ENCODE peak calls at places on chromosomes 12 and 14, in five cellular contexts. T, Z, E, D and N are unnamed samples.

GRCh38 chr14:93712838-93713724 is 75.2 kb downstream of the PRIMA1 start:
- DNase-seq in T (no peak), Z (no peak), E (no peak), D (no peak), N (no peak)

GRCh38 chr12:116687888-116688287 is 50.0 kb downstream of the SPRING1 start:
- DNase-seq in T (peak), Z (peak), E (no peak), D (peak), N (peak)

GRCh38 chr12:27505771-27506170 is 18.2 kb upstream of the PPFIBP1 start:
- DNase-seq in T (no peak), Z (no peak), E (no peak), D (no peak), N (no peak)

GRCh38 chr12:108972226-108972757 is 48.6 kb downstream of the SVOP start:
- DNase-seq in T (no peak), Z (no peak), E (no peak), D (no peak), N (no peak)

GRCh38 chr14:75647650-75648049 is 13.0 kb downstream of the ERG28 start:
- DNase-seq in T (no peak), Z (no peak), E (no peak), D (peak), N (no peak)

GRCh38 chr14:24613747-24614146 is 4.3 kb upstream of the GZMH start:
- DNase-seq in T (no peak), Z (no peak), E (no peak), D (no peak), N (no peak)

GRCh38 chr14:55582741-55583140 is 2.7 kb downstream of the KTN1 start:
- DNase-seq in T (no peak), Z (no peak), E (no peak), D (no peak), N (no peak)

GRCh38 chr12:6340745-6341438 is 984 bp downstream of the TNFRSF1A start:
- DNase-seq in T (no peak), Z (no peak), E (no peak), D (peak), N (no peak)

GRCh38 chr14:45587142-45587541 is 334.1 kb upstream of the MIS18BP1 start:
- DNase-seq in T (no peak), Z (no peak), E (no peak), D (no peak), N (no peak)

GRCh38 chr14:68634346-68634745 is 158.5 kb downstream of the ZFP36L1 start:
- DNase-seq in T (peak), Z (no peak), E (no peak), D (no peak), N (no peak)

DNA sequence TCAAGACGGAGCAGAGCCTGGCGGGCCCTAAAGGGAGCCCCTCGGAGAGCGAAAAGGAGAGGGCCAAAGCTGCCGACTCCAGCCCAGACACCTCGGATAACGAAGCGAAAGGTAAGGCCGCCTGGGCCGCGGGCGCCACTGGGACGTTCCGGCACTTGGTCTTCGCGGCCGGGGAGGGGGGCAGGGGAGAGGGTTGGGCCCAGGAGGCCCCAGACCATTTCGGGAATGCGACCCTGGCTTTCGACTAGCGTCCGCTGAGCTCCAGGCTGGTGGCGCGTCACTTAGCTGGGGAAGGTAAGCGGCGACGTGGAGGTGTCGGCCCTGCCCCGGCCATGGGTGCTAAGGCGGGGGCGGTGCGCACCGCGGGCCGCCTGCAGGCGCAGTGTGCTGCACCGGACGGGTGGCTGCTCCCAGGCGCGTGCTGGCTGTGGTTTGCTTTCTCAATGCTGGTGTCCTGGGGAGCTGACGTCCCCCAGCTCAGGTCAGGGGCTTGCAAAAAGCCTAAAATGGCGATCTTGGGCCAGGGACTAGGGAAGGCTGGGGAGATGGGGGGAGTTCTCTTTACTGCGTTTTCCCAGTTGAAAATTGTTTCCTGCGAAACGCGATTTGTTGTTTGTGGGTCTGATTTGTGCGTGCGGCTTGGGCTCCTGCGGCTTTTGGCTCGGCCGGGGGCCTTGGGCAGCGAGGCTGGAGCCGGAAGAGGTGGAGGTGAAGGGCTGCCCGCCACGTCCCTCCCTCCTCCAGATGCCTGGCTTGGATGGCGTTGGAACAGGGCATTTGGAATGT is 1.1 kb downstream of the HOXC10 start:
- DNase-seq in T (no peak), Z (no peak), E (no peak), D (no peak), N (no peak)
- H3K4me3 ChIP-seq in T (peak), Z (no peak), E (peak), D (no peak), N (no peak)

DNA sequence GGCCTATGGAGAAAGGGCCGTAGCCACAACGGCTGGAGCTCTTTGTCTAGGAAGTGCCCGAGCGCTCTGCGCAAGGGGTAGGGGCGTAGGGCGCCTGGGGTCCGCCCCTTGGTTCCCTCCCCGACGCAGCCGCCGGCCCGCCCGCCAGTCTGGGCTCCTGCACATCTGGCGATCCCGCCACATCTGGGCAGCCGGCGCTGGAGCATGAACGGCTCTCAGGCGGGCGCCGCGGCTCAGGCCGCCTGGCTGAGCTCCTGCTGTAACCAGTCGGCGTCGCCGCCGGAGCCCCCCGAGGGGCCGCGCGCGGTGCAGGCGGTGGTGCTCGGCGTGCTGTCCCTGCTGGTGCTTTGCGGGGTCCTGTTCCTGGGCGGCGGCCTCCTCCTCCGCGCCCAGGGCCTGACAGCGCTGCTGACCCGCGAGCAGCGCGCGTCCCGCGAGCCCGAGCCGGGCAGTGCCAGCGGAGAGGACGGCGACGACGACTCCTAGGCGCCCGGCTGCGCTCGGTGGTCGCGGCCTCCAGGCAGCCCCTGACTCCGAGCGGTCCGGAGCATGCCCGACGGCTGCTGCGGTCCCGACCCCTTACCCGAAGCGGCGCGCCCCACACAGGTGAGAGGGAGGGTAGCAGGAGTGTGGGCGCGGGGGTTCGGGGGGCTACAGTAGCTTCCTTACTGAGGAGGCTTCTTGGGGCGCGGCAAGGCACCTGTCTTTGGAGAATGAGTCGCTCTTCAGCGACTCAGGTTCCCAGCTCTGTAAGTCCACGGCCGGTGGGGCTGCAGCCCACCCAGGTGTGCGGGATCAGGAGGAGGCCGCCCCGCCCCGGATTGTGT is at the start of gene SMIM41:
- DNase-seq in T (no peak), Z (no peak), E (no peak), D (peak), N (no peak)
- H3K27ac ChIP-seq in T (no peak), Z (no peak), E (peak), D (peak), N (no peak)

DNA sequence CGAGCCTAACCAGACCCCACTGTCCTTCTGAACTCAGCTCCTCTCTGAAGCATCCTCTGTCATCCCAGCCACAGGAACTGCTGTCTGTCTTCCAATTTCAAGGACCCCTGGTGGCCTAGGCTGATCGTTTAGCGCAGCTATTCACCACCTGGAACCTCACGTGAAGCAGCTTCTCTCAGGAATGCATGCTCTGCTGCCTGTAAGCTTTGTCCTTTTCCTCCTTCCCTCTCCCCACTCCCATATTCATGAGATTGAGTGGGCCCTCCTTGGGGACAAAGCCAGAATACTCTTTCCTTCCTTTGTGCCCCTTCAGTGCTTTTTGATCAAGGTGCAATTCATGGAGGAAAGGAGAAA is 17.2 kb downstream of the DPF3 start:
- DNase-seq in T (no peak), Z (no peak), E (no peak), D (no peak), N (no peak)
- H3K4me3 ChIP-seq in T (no peak), Z (no peak), E (no peak), D (no peak), N (no peak)

GRCh38 chr12:64635356-64635998 is 25.2 kb downstream of the RASSF3 start:
- DNase-seq in T (no peak), Z (no peak), E (no peak), D (no peak), N (no peak)
- H3K27ac ChIP-seq in T (no peak), Z (no peak), E (no peak), D (no peak), N (no peak)